ENCODE peak calls at places on chromosome 7, in four cellular contexts. B is GM12878, A is H1, U is K562. R is an unnamed sample.

GRCh38 chr7:127514499-127514898 is 70.9 kb downstream of the GCC1 start:
- DNase-seq in B (no peak), A (no peak), U (no peak), R (peak; percentile 51)

GRCh38 chr7:125119559-125120115 is 190.0 kb upstream of the POT1 start:
- DNase-seq in B (no peak), A (no peak), U (no peak), R (no peak)

GRCh38 chr7:12979181-12979580 is 291.7 kb downstream of the ARL4A start:
- DNase-seq in B (no peak), A (no peak), U (no peak), R (no peak)

GRCh38 chr7:92835851-92836488 is 403 bp downstream of the CDK6 start:
- DNase-seq in B (no peak), A (peak; percentile 50), U (peak; percentile 77), R (no peak)

GRCh38 chr7:135976312-135977019 is 693 bp downstream of the MTPN start:
- DNase-seq in B (no peak), A (no peak), U (peak; percentile 66), R (no peak)

GRCh38 chr7:149818536-149818840 is 19.7 kb upstream of the ZNF862 start:
- DNase-seq in B (no peak), A (no peak), U (no peak), R (no peak)

GRCh38 chr7:865921-866320 is 10.4 kb upstream of the GET4 start:
- DNase-seq in B (no peak), A (no peak), U (no peak), R (no peak)

GRCh38 chr7:102897856-102898531 is 14.8 kb upstream of the LRRC17 start:
- DNase-seq in B (no peak), A (no peak), U (no peak), R (no peak)

GRCh38 chr7:156001496-156002260 is 189.4 kb upstream of the SHH start:
- DNase-seq in B (no peak), A (no peak), U (no peak), R (no peak)

GRCh38 chr7:96695581-96695980 is 14.1 kb downstream of the SEM1 start:
- DNase-seq in B (no peak), A (no peak), U (no peak), R (no peak)

GRCh38 chr7:157611341-157611740 is 274.5 kb downstream of the DNAJB6 start:
- DNase-seq in B (no peak), A (no peak), U (no peak), R (no peak)

GRCh38 chr7:107692501-107692900 is 31.9 kb downstream of the SLC26A4 start:
- DNase-seq in B (no peak), A (no peak), U (no peak), R (no peak)

GRCh38 chr7:91285966-91286365 is 21.7 kb downstream of the FZD1 start:
- DNase-seq in B (no peak), A (no peak), U (no peak), R (no peak)

GRCh38 chr7:7681191-7681935 is 37.0 kb downstream of the RPA3 start:
- DNase-seq in B (peak; percentile 56), A (no peak), U (no peak), R (peak; percentile 13)

GRCh38 chr7:22726849-22727792 is at the start of gene IL6:
- DNase-seq in B (no peak), A (peak; percentile 69), U (peak; percentile 85), R (no peak)

GRCh38 chr7:79806161-79806734 is 328.4 kb upstream of the GNAI1 start:
- DNase-seq in B (no peak), A (no peak), U (no peak), R (no peak)

GRCh38 chr7:12210179-12211053 is 678 bp upstream of the TMEM106B start:
- DNase-seq in B (no peak), A (no peak), U (peak; percentile 18), R (peak; percentile 7)

GRCh38 chr7:5426226-5426475 is 2.5 kb upstream of the TNRC18 start:
- DNase-seq in B (no peak), A (no peak), U (no peak), R (no peak)

GRCh38 chr7:38195804-38196595 is 18.0 kb downstream of the STARD3NL start:
- DNase-seq in B (no peak), A (no peak), U (no peak), R (no peak)

GRCh38 chr7:34823650-34824258 is 165.7 kb downstream of the NPSR1 start:
- DNase-seq in B (no peak), A (peak; percentile 77), U (peak; percentile 68), R (peak; percentile 64)

GRCh38 chr7:131110294-131111080 is 217.2 kb upstream of the MKLN1 start:
- DNase-seq in B (no peak), A (peak; percentile 61), U (no peak), R (peak; percentile 24)

GRCh38 chr7:45663167-45663921 is 89.2 kb downstream of the ADCY1 start:
- DNase-seq in B (no peak), A (peak; percentile 87), U (peak; percentile 76), R (peak; percentile 50)

GRCh38 chr7:23335621-23336020 is 36.5 kb downstream of the MALSU1 start:
- DNase-seq in B (no peak), A (no peak), U (no peak), R (no peak)

GRCh38 chr7:78073470-78074382 is 275.2 kb downstream of the PHTF2 start:
- DNase-seq in B (no peak), A (no peak), U (no peak), R (no peak)

GRCh38 chr7:108824840-108825540 is 255.3 kb downstream of the DNAJB9 start:
- DNase-seq in B (no peak), A (no peak), U (no peak), R (no peak)

GRCh38 chr7:104962781-104963180 is 51.2 kb upstream of the KMT2E start:
- DNase-seq in B (no peak), A (no peak), U (no peak), R (no peak)

GRCh38 chr7:115085421-115085820 is 163.5 kb downstream of the MDFIC start:
- DNase-seq in B (no peak), A (no peak), U (no peak), R (peak; percentile 37)

GRCh38 chr7:3520206-3520605 is 219.2 kb downstream of the SDK1 start:
- DNase-seq in B (no peak), A (no peak), U (no peak), R (no peak)

GRCh38 chr7:52938455-52939133 is 96.8 kb upstream of the POM121L12 start:
- DNase-seq in B (no peak), A (no peak), U (no peak), R (no peak)

GRCh38 chr7:84482476-84482875 is 287.9 kb upstream of the SEMA3A start:
- DNase-seq in B (no peak), A (no peak), U (no peak), R (peak; percentile 15)

GRCh38 chr7:149071641-149072437 is 18.7 kb downstream of the ZNF786 start:
- DNase-seq in B (no peak), A (peak; percentile 91), U (peak; percentile 48), R (peak; percentile 12)

GRCh38 chr7:103714377-103714927 is 268.4 kb upstream of the SLC26A5 start:
- DNase-seq in B (no peak), A (no peak), U (no peak), R (no peak)

GRCh38 chr7:133561361-133561760 is 308.5 kb downstream of the EXOC4 start:
- DNase-seq in B (no peak), A (no peak), U (no peak), R (no peak)

GRCh38 chr7:82714883-82715282 is 271.3 kb upstream of the CACNA2D1 start:
- DNase-seq in B (no peak), A (no peak), U (no peak), R (no peak)

GRCh38 chr7:22586101-22586805 is 86.3 kb upstream of the STEAP1B start:
- DNase-seq in B (no peak), A (no peak), U (no peak), R (no peak)

GRCh38 chr7:2049782-2050510 is 182.8 kb downstream of the MAD1L1 start:
- DNase-seq in B (no peak), A (no peak), U (no peak), R (no peak)

GRCh38 chr7:2047272-2047581 is 185.5 kb downstream of the MAD1L1 start:
- DNase-seq in B (no peak), A (no peak), U (no peak), R (no peak)

GRCh38 chr7:2048006-2048405 is 184.7 kb downstream of the MAD1L1 start:
- DNase-seq in B (no peak), A (no peak), U (no peak), R (no peak)

GRCh38 chr7:2049111-2049781 is 183.5 kb downstream of the MAD1L1 start:
- DNase-seq in B (no peak), A (no peak), U (no peak), R (no peak)

GRCh38 chr7:2048531-2048930 is 184.2 kb downstream of the MAD1L1 start:
- DNase-seq in B (no peak), A (no peak), U (no peak), R (no peak)
- TF ChIP-seq JUND in B (no peak), A (no peak), U (no peak), R (no peak)

GRCh38 chr7:101693498-101694091 is 64.5 kb upstream of the MYL10 start:
- DNase-seq in B (no peak), A (no peak), U (no peak), R (no peak)

GRCh38 chr7:101688995-101689907 is 60.2 kb upstream of the MYL10 start:
- DNase-seq in B (no peak), A (no peak), U (no peak), R (no peak)

GRCh38 chr7:101690061-101690460 is 61.0 kb upstream of the MYL10 start:
- DNase-seq in B (no peak), A (no peak), U (no peak), R (no peak)

GRCh38 chr7:101688183-101688831 is 59.2 kb upstream of the MYL10 start:
- DNase-seq in B (no peak), A (peak; percentile 98), U (peak; percentile 95), R (peak; percentile 49)

DNA sequence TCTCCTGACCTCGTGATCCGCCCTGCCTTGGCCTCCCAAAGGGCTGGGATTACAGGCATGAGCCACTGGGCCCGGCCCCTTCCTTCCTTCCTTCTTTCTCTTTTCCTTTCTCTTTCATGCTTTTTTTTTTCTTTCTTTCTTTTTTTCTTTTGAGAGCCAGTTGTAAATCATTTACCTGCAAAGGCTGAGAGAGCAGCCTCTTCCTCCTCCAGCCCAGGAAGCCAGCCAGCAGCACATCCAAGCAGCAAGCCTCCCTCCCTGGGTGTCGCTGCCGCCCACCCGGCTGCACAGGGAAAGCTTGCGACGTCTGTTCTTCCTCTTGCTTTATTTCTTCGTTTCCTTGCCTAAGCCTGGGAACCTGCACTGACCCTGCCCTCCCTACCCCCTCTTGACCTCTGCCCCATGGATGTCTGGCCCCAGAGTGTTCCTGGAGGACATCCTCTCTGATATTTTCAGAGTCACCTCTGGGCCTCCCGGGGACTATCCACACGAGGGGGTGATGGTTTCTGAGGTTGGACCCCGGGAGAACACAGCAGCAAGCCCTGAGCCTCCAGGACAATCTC is 62.8 kb upstream of the MYL10 start:
- DNase-seq in B (no peak), A (no peak), U (no peak), R (no peak)
- TF ChIP-seq JUND in B (no peak), A (no peak), U (no peak), R (no peak)

GRCh38 chr7:35825984-35826383 is 25.1 kb downstream of the SEPTIN7 start:
- DNase-seq in B (no peak), A (no peak), U (no peak), R (no peak)
- TF ChIP-seq JUND in B (no peak), A (no peak), U (no peak), R (no peak)

DNA sequence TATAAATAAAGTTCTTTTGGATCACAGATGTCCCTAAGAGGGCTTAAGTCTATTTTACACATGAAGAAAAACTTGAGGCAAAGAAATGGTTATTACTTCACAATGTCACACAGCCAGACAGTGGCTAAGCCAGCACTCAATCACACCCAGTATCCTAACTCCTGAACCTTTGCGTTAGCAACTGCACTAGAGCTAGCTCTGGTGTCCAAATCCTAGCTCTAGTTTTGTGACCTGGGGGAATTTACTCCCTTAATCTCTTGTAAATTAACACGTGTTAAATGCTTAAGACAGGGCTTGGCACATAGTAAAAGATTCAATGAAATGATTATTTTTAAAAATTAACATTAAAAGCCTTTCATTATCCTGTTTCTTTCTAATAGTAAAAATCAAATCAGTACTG is 49.1 kb upstream of the TPK1 start:
- DNase-seq in B (no peak), A (no peak), U (no peak), R (no peak)
- TF ChIP-seq JUND in B (no peak), A (no peak), U (no peak), R (no peak)

R was measured in T47D.